ENCODE peak calls at places on chromosomes 7 and 10, in seven cellular contexts. G, K, J, X, Y, Z and S are unnamed samples.

GRCh38 chr10:84493951-84494848 is 165.8 kb downstream of the CCSER2 start:
- DNase-seq in Y (peak), X (no peak), G (no peak), J (peak), K (no peak), Z (peak), S (no peak)

GRCh38 chr10:71830726-71831125 is 20.3 kb downstream of the PSAP start:
- DNase-seq in K (no peak), Y (no peak), G (no peak), X (no peak), Z (no peak), J (peak), S (no peak)

GRCh38 chr7:16812542-16813231 is 7.9 kb upstream of the AGR2 start:
- DNase-seq in G (no peak), K (no peak), Y (no peak), J (no peak), X (no peak), Z (no peak), S (no peak)

GRCh38 chr10:129057856-129058663 is 409.0 kb upstream of the MGMT start:
- DNase-seq in G (peak), Y (no peak), X (no peak), J (no peak), K (peak), Z (no peak), S (no peak)

GRCh38 chr7:78760620-78761355 is 692.7 kb downstream of the MAGI2 start:
- DNase-seq in K (no peak), J (no peak), Y (no peak), Z (no peak), X (no peak), G (no peak), S (no peak)

GRCh38 chr7:106099539-106099938 is 12.6 kb downstream of the SYPL1 start:
- DNase-seq in G (no peak), K (no peak), Y (no peak), X (no peak), Z (no peak), J (no peak), S (no peak)

GRCh38 chr10:65325913-65326312 is 1599.9 kb upstream of the LRRTM3 start:
- DNase-seq in Y (no peak), J (peak), X (no peak), Z (no peak), K (no peak), G (no peak), S (no peak)

GRCh38 chr10:9339702-9340101 is 1285.2 kb downstream of the GATA3 start:
- DNase-seq in Y (no peak), Z (no peak), X (no peak), J (no peak), K (no peak), G (no peak), S (no peak)